ENCODE peak calls at places on chromosome 17, in ten cellular contexts. L is NCI-H460; Y is MM.1S; I is M059J; P is heart right ventricle; H is colonic mucosa; Q is activated T-helper 1 cell treated with anti-CD3 and anti-CD28 coated beads, Interleukin-2, amount 50 U/mL, for 16 hours; K is nucleus accumbens; F is GM18507; T is GM10248. U is an unnamed sample.

GRCh38 chr17:9350083-9350482 is 225.5 kb downstream of the STX8 start:
- DNase-seq in H (no peak), L (no peak), Q (no peak), I (peak), F (no peak), K (no peak), P (no peak), Y (no peak), T (no peak), U (no peak)

GRCh38 chr17:56700919-56701420 is 107.5 kb downstream of the NOG start:
- DNase-seq in I (no peak), F (no peak), H (no peak), K (no peak), L (no peak), Q (no peak), T (no peak), Y (no peak), P (no peak), U (no peak)

GRCh38 chr17:52027620-52028019 is 130.9 kb downstream of the CA10 start:
- DNase-seq in P (no peak), H (no peak), Y (no peak), T (no peak), Q (no peak), L (no peak), I (peak), F (no peak), K (no peak), U (no peak)

GRCh38 chr17:28042721-28043291 is 329 bp downstream of the NLK start:
- DNase-seq in Q (no peak), T (no peak), K (no peak), I (no peak), P (no peak), H (no peak), F (no peak), L (no peak), Y (no peak), U (no peak)

GRCh38 chr17:74972107-74972972 is at the start of gene HID1:
- DNase-seq in Y (peak), L (no peak), T (peak), F (peak), H (peak), K (peak), Q (peak), I (no peak), P (peak), U (peak)

GRCh38 chr17:46929413-46929812 is 6.5 kb downstream of the GOSR2 start:
- DNase-seq in T (no peak), K (no peak), P (no peak), H (no peak), L (no peak), Y (no peak), I (peak), Q (no peak), F (no peak), U (no peak)

GRCh38 chr17:79203016-79203415 is 128.4 kb downstream of the ENGASE start:
- DNase-seq in K (no peak), T (no peak), F (no peak), H (no peak), Y (no peak), Q (no peak), I (no peak), P (no peak), L (no peak), U (no peak)

GRCh38 chr17:285751-286422 is 66.7 kb downstream of the RPH3AL start:
- DNase-seq in Y (no peak), I (no peak), Q (no peak), H (no peak), T (no peak), F (no peak), L (no peak), K (no peak), P (no peak), U (no peak)

GRCh38 chr17:28724500-28725165 is 1.4 kb downstream of the TLCD1 start:
- DNase-seq in F (no peak), Y (no peak), L (no peak), K (no peak), Q (no peak), P (no peak), I (no peak), T (no peak), H (no peak), U (no peak)

GRCh38 chr17:45983614-45984310 is 15.3 kb upstream of the STH start:
- DNase-seq in H (no peak), L (no peak), K (no peak), P (no peak), Y (no peak), I (no peak), Q (no peak), F (no peak), T (no peak), U (no peak)

GRCh38 chr17:7081341-7082062 is 1.5 kb upstream of the CLEC10A start:
- DNase-seq in P (no peak), Q (no peak), T (no peak), Y (peak), I (no peak), K (no peak), L (no peak), H (no peak), F (no peak), U (no peak)

GRCh38 chr17:6429266-6429665 is 5.7 kb downstream of the AIPL1 start:
- DNase-seq in Y (no peak), I (no peak), L (no peak), H (no peak), F (no peak), K (no peak), Q (no peak), P (no peak), T (no peak), U (no peak)

GRCh38 chr17:76537288-76537577 is 276 bp downstream of the CYGB start:
- DNase-seq in Y (no peak), H (no peak), T (no peak), Q (no peak), I (no peak), F (no peak), K (no peak), L (no peak), P (no peak), U (no peak)

U was measured in GM12891.